ENCODE peak calls at places on chromosomes 4 and X, in five cellular contexts. X, Q, S, W and V are unnamed samples.

GRCh38 chrX:103488332-103488731 is 31.0 kb downstream of the RAB40A start:
- DNase-seq in X (peak), Q (no peak), S (no peak), W (peak), V (no peak)

GRCh38 chr4:90582087-90582486 is 454.9 kb downstream of the CCSER1 start:
- DNase-seq in X (no peak), Q (no peak), S (no peak), W (peak), V (no peak)

GRCh38 chr4:24533364-24533763 is 51.0 kb downstream of the DHX15 start:
- DNase-seq in X (no peak), Q (no peak), S (no peak), W (no peak), V (no peak)

GRCh38 chr4:148076964-148077363 is 345.1 kb downstream of the ARHGAP10 start:
- DNase-seq in X (no peak), Q (no peak), S (no peak), W (no peak), V (no peak)

GRCh38 chr4:20391224-20391623 is 139.5 kb downstream of the SLIT2 start:
- DNase-seq in X (no peak), Q (no peak), S (no peak), W (no peak), V (peak)

GRCh38 chr4:40629401-40630334 is at the start of gene RBM47:
- DNase-seq in X (peak), Q (peak), S (no peak), W (peak), V (no peak)

GRCh38 chr4:160495356-160495755 is 1392.5 kb downstream of the RAPGEF2 start:
- DNase-seq in X (no peak), Q (no peak), S (no peak), W (no peak), V (no peak)

GRCh38 chrX:70470850-70471289 is 26.2 kb downstream of the DLG3 start:
- DNase-seq in X (no peak), Q (no peak), S (no peak), W (no peak), V (no peak)

GRCh38 chrX:81728622-81729021 is 526.7 kb downstream of the SH3BGRL start:
- DNase-seq in X (no peak), Q (no peak), S (no peak), W (no peak), V (no peak)

GRCh38 chrX:148808825-148809224 is 308.4 kb downstream of the AFF2 start:
- DNase-seq in X (no peak), Q (no peak), S (no peak), W (peak), V (no peak)

GRCh38 chr4:523601-524000 is 24.6 kb downstream of the PIGG start:
- DNase-seq in X (no peak), Q (no peak), S (peak), W (no peak), V (no peak)

GRCh38 chrX:52271212-52271611 is 86.5 kb downstream of the MAGED4 start:
- DNase-seq in X (peak), Q (no peak), S (no peak), W (peak), V (no peak)

GRCh38 chr4:76011018-76011670 is 3.8 kb upstream of the CXCL9 start:
- DNase-seq in X (no peak), Q (no peak), S (no peak), W (no peak), V (no peak)

GRCh38 chr4:147709999-147710398 is 21.9 kb upstream of the ARHGAP10 start:
- DNase-seq in X (no peak), Q (no peak), S (no peak), W (no peak), V (no peak)

GRCh38 chr4:112860731-112861377 is 188.6 kb upstream of the ANK2 start:
- DNase-seq in X (no peak), Q (no peak), S (no peak), W (peak), V (no peak)

GRCh38 chr4:124111922-124112321 is 600.6 kb downstream of the ANKRD50 start:
- DNase-seq in X (peak), Q (no peak), S (no peak), W (peak), V (peak)

GRCh38 chr4:98686847-98687246 is 28.4 kb upstream of the TSPAN5 start:
- DNase-seq in X (no peak), Q (no peak), S (no peak), W (no peak), V (no peak)

GRCh38 chr4:108683479-108683878 is 33.1 kb downstream of the OSTC start:
- DNase-seq in X (peak), Q (no peak), S (no peak), W (peak), V (no peak)

GRCh38 chr4:46889410-46889809 is 19.6 kb downstream of the COX7B2 start:
- DNase-seq in X (no peak), Q (no peak), S (no peak), W (no peak), V (no peak)

GRCh38 chr4:2449511-2450392 is 19.2 kb upstream of the RNF4 start:
- DNase-seq in X (peak), Q (no peak), S (no peak), W (no peak), V (no peak)

GRCh38 chrX:34275710-34276109 is 143.6 kb upstream of the FAM47A start:
- DNase-seq in X (no peak), Q (no peak), S (no peak), W (peak), V (no peak)

GRCh38 chr4:127145001-127145400 is 487.8 kb upstream of the INTU start:
- DNase-seq in X (no peak), Q (no peak), S (no peak), W (no peak), V (no peak)

GRCh38 chr4:92776080-92776479 is 472.3 kb downstream of the GRID2 start:
- DNase-seq in X (no peak), Q (no peak), S (no peak), W (no peak), V (no peak)

GRCh38 chr4:8079031-8079885 is 79.4 kb downstream of the ABLIM2 start:
- DNase-seq in X (no peak), Q (no peak), S (no peak), W (no peak), V (no peak)

GRCh38 chr4:22607382-22607781 is 85.4 kb upstream of the GBA3 start:
- DNase-seq in X (peak), Q (peak), S (no peak), W (peak), V (peak)

GRCh38 chrX:115029869-115030564 is 12.6 kb upstream of the IL13RA2 start:
- DNase-seq in X (no peak), Q (no peak), S (no peak), W (no peak), V (no peak)

GRCh38 chr4:179130122-179130714 is 1688.0 kb upstream of the AGA start:
- DNase-seq in X (no peak), Q (no peak), S (no peak), W (no peak), V (no peak)

GRCh38 chrX:13235930-13236329 is 83.9 kb downstream of the ATXN3L start:
- DNase-seq in X (no peak), Q (no peak), S (no peak), W (no peak), V (no peak)

GRCh38 chrX:44203791-44204190 is 139.7 kb downstream of the EFHC2 start:
- DNase-seq in X (no peak), Q (no peak), S (no peak), W (peak), V (no peak)

GRCh38 chr4:86653237-86653865 is 59.2 kb downstream of the PTPN13 start:
- DNase-seq in X (peak), Q (no peak), S (no peak), W (peak), V (no peak)

GRCh38 chrX:107465932-107466620 is 16.6 kb downstream of the FRMPD3 start:
- DNase-seq in X (peak), Q (no peak), S (no peak), W (no peak), V (no peak)

GRCh38 chr4:175951794-175952193 is 113.8 kb upstream of the WDR17 start:
- DNase-seq in X (no peak), Q (no peak), S (no peak), W (no peak), V (no peak)

GRCh38 chrX:143664302-143664701 is 28.4 kb upstream of the SLITRK4 start:
- DNase-seq in X (peak), Q (no peak), S (no peak), W (peak), V (no peak)

GRCh38 chr4:173494013-173494970 is 35.7 kb downstream of the HAND2 start:
- DNase-seq in X (peak), Q (peak), S (no peak), W (peak), V (no peak)

GRCh38 chr4:156870861-156871260 is 100.7 kb downstream of the PDGFC start:
- DNase-seq in X (no peak), Q (no peak), S (no peak), W (no peak), V (no peak)

GRCh38 chr4:153023692-153024394 is 87.7 kb downstream of the FHDC1 start:
- DNase-seq in X (no peak), Q (no peak), S (no peak), W (no peak), V (no peak)

GRCh38 chr4:124423160-124423559 is 289.4 kb downstream of the ANKRD50 start:
- DNase-seq in X (no peak), Q (no peak), S (no peak), W (no peak), V (no peak)

GRCh38 chrX:69197690-69198089 is 32.4 kb upstream of the PJA1 start:
- DNase-seq in X (no peak), Q (no peak), S (no peak), W (no peak), V (no peak)

DNA sequence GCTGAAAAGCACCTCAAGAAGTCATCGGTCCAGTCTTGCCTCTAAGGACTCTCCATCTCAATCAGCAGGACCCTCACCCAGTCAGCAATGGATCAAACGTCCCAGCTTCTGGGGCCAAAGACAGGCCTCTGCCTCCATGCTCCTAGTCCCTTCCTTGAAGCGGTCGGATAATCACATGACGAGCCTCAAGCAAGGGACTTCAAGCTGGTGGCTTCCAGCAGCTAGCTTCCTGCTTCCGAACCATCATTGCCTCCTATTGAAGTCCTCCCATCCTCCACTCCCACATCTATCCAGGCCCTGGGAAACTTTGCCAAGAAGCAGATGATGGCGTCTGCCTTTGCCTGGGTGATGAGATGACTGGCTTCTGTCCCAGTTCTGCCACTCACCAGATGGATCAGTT is 135.2 kb upstream of the MAMLD1 start:
- DNase-seq in X (no peak), Q (no peak), S (peak), W (no peak), V (no peak)
- TF ChIP-seq CTCF in X (no peak), Q (no peak), S (no peak), W (no peak), V (no peak)

DNA sequence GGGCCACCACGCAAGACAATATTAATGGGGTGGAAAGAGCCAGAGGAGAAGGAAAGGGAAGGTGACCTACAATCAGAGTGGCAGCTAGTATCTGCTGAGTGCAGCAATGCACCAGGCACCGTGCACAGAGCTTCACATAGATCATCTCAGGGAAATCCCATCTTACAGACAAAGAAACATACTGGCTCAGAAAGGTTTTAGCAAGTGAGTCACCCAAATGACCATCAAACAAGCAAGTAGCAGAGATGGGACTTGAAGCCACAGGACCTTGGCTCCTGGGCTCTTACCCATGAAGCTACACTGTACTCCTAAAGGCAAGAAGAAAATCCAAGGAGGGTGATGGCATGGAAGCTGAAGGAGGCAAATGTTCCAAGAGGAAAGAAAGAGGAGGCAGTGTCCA is 6.8 kb downstream of the ANXA5 start:
- DNase-seq in X (no peak), Q (no peak), S (no peak), W (no peak), V (peak)
- H3K4me3 ChIP-seq in X (no peak), Q (no peak), S (peak), W (no peak), V (no peak)

GRCh38 chr4:68316193-68316969 is 33.5 kb downstream of the YTHDC1 start:
- DNase-seq in X (no peak), Q (no peak), S (no peak), W (peak), V (no peak)
- TF ChIP-seq CTCF in X (no peak), Q (no peak), S (no peak), W (no peak), V (no peak)

GRCh38 chr4:38723114-38723513 is 59.1 kb downstream of the KLF3 start:
- DNase-seq in X (no peak), Q (no peak), S (no peak), W (no peak), V (no peak)

GRCh38 chr4:38715076-38715475 is 51.1 kb downstream of the KLF3 start:
- DNase-seq in X (no peak), Q (no peak), S (no peak), W (no peak), V (no peak)

GRCh38 chr4:38716271-38716670 is 52.3 kb downstream of the KLF3 start:
- DNase-seq in X (no peak), Q (no peak), S (no peak), W (no peak), V (no peak)

GRCh38 chr4:38717604-38718003 is 53.6 kb downstream of the KLF3 start:
- DNase-seq in X (no peak), Q (no peak), S (no peak), W (no peak), V (peak)
- H3K4me3 ChIP-seq in X (no peak), Q (no peak), S (no peak), W (no peak), V (no peak)